ENCODE peak calls at places on chromosomes 11 and 22, in seven cellular contexts. One of them, this sample, is unnamed.

GRCh38 chr11:113991170-113991569 is 16.3 kb downstream of the HTR3A start:
- DNase-seq in IMR-90: peak
- DNase-seq in choroid plexus epithelial cell: peak
- DNase-seq in suprapubic skin: no peak
- DNase-seq in stomach: no peak
- DNase-seq in epithelial cell of proximal tubule: no peak
- DNase-seq in upper lobe of right lung: no peak
- DNase-seq in this sample: no peak

GRCh38 chr11:114617157-114618124 is 21.9 kb upstream of the NXPE4 start:
- DNase-seq in choroid plexus epithelial cell: no peak
- DNase-seq in epithelial cell of proximal tubule: no peak
- DNase-seq in upper lobe of right lung: no peak
- DNase-seq in stomach: no peak
- DNase-seq in IMR-90: no peak
- DNase-seq in suprapubic skin: no peak
- DNase-seq in this sample: no peak

GRCh38 chr11:20097319-20098221 is 62.7 kb downstream of the DBX1 start:
- DNase-seq in epithelial cell of proximal tubule: no peak
- DNase-seq in choroid plexus epithelial cell: peak
- DNase-seq in stomach: no peak
- DNase-seq in upper lobe of right lung: no peak
- DNase-seq in suprapubic skin: no peak
- DNase-seq in IMR-90: peak
- DNase-seq in this sample: no peak

GRCh38 chr11:130313383-130314183 is 1.1 kb downstream of the ZBTB44 start:
- DNase-seq in epithelial cell of proximal tubule: no peak
- DNase-seq in stomach: no peak
- DNase-seq in IMR-90: peak
- DNase-seq in choroid plexus epithelial cell: peak
- DNase-seq in upper lobe of right lung: no peak
- DNase-seq in suprapubic skin: no peak
- DNase-seq in this sample: no peak

GRCh38 chr11:122900803-122901202 is 18.2 kb downstream of the JHY start:
- DNase-seq in choroid plexus epithelial cell: peak
- DNase-seq in suprapubic skin: no peak
- DNase-seq in IMR-90: peak
- DNase-seq in stomach: no peak
- DNase-seq in upper lobe of right lung: no peak
- DNase-seq in epithelial cell of proximal tubule: no peak
- DNase-seq in this sample: no peak

GRCh38 chr11:32427935-32428664 is 7.2 kb downstream of the WT1 start:
- DNase-seq in upper lobe of right lung: no peak
- DNase-seq in IMR-90: no peak
- DNase-seq in epithelial cell of proximal tubule: no peak
- DNase-seq in stomach: no peak
- DNase-seq in choroid plexus epithelial cell: no peak
- DNase-seq in suprapubic skin: no peak
- DNase-seq in this sample: no peak

GRCh38 chr11:47507016-47507631 is 45.8 kb downstream of the CELF1 start:
- DNase-seq in epithelial cell of proximal tubule: no peak
- DNase-seq in choroid plexus epithelial cell: no peak
- DNase-seq in stomach: no peak
- DNase-seq in suprapubic skin: no peak
- DNase-seq in upper lobe of right lung: no peak
- DNase-seq in IMR-90: no peak
- DNase-seq in this sample: no peak

GRCh38 chr11:34624069-34624468 is 3.2 kb downstream of the EHF start:
- DNase-seq in stomach: peak
- DNase-seq in suprapubic skin: peak
- DNase-seq in epithelial cell of proximal tubule: no peak
- DNase-seq in IMR-90: no peak
- DNase-seq in choroid plexus epithelial cell: no peak
- DNase-seq in upper lobe of right lung: peak
- DNase-seq in this sample: no peak

GRCh38 chr11:77968337-77968736 is 26.1 kb downstream of the INTS4 start:
- DNase-seq in suprapubic skin: no peak
- DNase-seq in choroid plexus epithelial cell: no peak
- DNase-seq in stomach: no peak
- DNase-seq in epithelial cell of proximal tubule: no peak
- DNase-seq in IMR-90: no peak
- DNase-seq in upper lobe of right lung: no peak
- DNase-seq in this sample: no peak

GRCh38 chr11:128157423-128158298 is 429.7 kb downstream of the ETS1 start:
- DNase-seq in upper lobe of right lung: no peak
- DNase-seq in stomach: no peak
- DNase-seq in choroid plexus epithelial cell: peak
- DNase-seq in IMR-90: peak
- DNase-seq in epithelial cell of proximal tubule: peak
- DNase-seq in suprapubic skin: no peak
- DNase-seq in this sample: no peak

GRCh38 chr11:109984634-109985289 is 108.4 kb upstream of the ZC3H12C start:
- DNase-seq in choroid plexus epithelial cell: peak
- DNase-seq in suprapubic skin: no peak
- DNase-seq in upper lobe of right lung: no peak
- DNase-seq in stomach: no peak
- DNase-seq in epithelial cell of proximal tubule: no peak
- DNase-seq in IMR-90: no peak
- DNase-seq in this sample: no peak

GRCh38 chr11:6625832-6626420 is 6.7 kb upstream of the TPP1 start:
- DNase-seq in upper lobe of right lung: no peak
- DNase-seq in epithelial cell of proximal tubule: no peak
- DNase-seq in IMR-90: no peak
- DNase-seq in choroid plexus epithelial cell: no peak
- DNase-seq in suprapubic skin: no peak
- DNase-seq in stomach: no peak
- DNase-seq in this sample: no peak

GRCh38 chr11:19723572-19724342 is 11.1 kb downstream of the NAV2 start:
- DNase-seq in epithelial cell of proximal tubule: no peak
- DNase-seq in choroid plexus epithelial cell: peak
- DNase-seq in suprapubic skin: no peak
- DNase-seq in upper lobe of right lung: peak
- DNase-seq in stomach: no peak
- DNase-seq in IMR-90: peak
- DNase-seq in this sample: peak

GRCh38 chr11:95459268-95460040 is 228.5 kb upstream of the SESN3 start:
- DNase-seq in upper lobe of right lung: no peak
- DNase-seq in choroid plexus epithelial cell: peak
- DNase-seq in epithelial cell of proximal tubule: peak
- DNase-seq in stomach: no peak
- DNase-seq in suprapubic skin: no peak
- DNase-seq in IMR-90: no peak
- DNase-seq in this sample: no peak

GRCh38 chr11:94956963-94957362 is 16.4 kb downstream of the CWC15 start:
- DNase-seq in stomach: no peak
- DNase-seq in suprapubic skin: no peak
- DNase-seq in IMR-90: no peak
- DNase-seq in choroid plexus epithelial cell: peak
- DNase-seq in upper lobe of right lung: no peak
- DNase-seq in epithelial cell of proximal tubule: no peak
- DNase-seq in this sample: no peak

GRCh38 chr11:19792510-19792909 is 79.9 kb downstream of the NAV2 start:
- DNase-seq in upper lobe of right lung: no peak
- DNase-seq in suprapubic skin: no peak
- DNase-seq in epithelial cell of proximal tubule: no peak
- DNase-seq in choroid plexus epithelial cell: no peak
- DNase-seq in stomach: no peak
- DNase-seq in IMR-90: no peak
- DNase-seq in this sample: no peak

GRCh38 chr11:1260023-1260501 is 37.2 kb downstream of the MUC5B start:
- DNase-seq in epithelial cell of proximal tubule: no peak
- DNase-seq in stomach: peak
- DNase-seq in IMR-90: no peak
- DNase-seq in suprapubic skin: no peak
- DNase-seq in upper lobe of right lung: no peak
- DNase-seq in choroid plexus epithelial cell: peak
- DNase-seq in this sample: no peak

GRCh38 chr11:61477734-61478148 is 30.8 kb upstream of the LRRC10B start:
- DNase-seq in suprapubic skin: no peak
- DNase-seq in upper lobe of right lung: peak
- DNase-seq in stomach: peak
- DNase-seq in choroid plexus epithelial cell: no peak
- DNase-seq in epithelial cell of proximal tubule: no peak
- DNase-seq in IMR-90: no peak
- DNase-seq in this sample: no peak

GRCh38 chr11:133134561-133135173 is 397.6 kb downstream of the OPCML start:
- DNase-seq in IMR-90: peak
- DNase-seq in choroid plexus epithelial cell: peak
- DNase-seq in stomach: peak
- DNase-seq in suprapubic skin: no peak
- DNase-seq in epithelial cell of proximal tubule: peak
- DNase-seq in upper lobe of right lung: peak
- DNase-seq in this sample: no peak

GRCh38 chr11:68016904-68017817 is 7.0 kb downstream of the ALDH3B1 start:
- DNase-seq in upper lobe of right lung: no peak
- DNase-seq in epithelial cell of proximal tubule: no peak
- DNase-seq in IMR-90: no peak
- DNase-seq in stomach: no peak
- DNase-seq in choroid plexus epithelial cell: no peak
- DNase-seq in suprapubic skin: no peak
- DNase-seq in this sample: no peak

GRCh38 chr11:72783144-72783910 is 10.5 kb downstream of the STARD10 start:
- DNase-seq in stomach: no peak
- DNase-seq in suprapubic skin: no peak
- DNase-seq in upper lobe of right lung: no peak
- DNase-seq in choroid plexus epithelial cell: no peak
- DNase-seq in IMR-90: no peak
- DNase-seq in epithelial cell of proximal tubule: no peak
- DNase-seq in this sample: no peak

GRCh38 chr22:42697542-42698013 is 23.1 kb downstream of the A4GALT start:
- DNase-seq in choroid plexus epithelial cell: peak
- DNase-seq in IMR-90: peak
- DNase-seq in epithelial cell of proximal tubule: peak
- DNase-seq in suprapubic skin: no peak
- DNase-seq in stomach: peak
- DNase-seq in upper lobe of right lung: no peak
- DNase-seq in this sample: peak

GRCh38 chr22:37387793-37388192 is 39.5 kb downstream of the ELFN2 start:
- DNase-seq in upper lobe of right lung: no peak
- DNase-seq in epithelial cell of proximal tubule: no peak
- DNase-seq in stomach: no peak
- DNase-seq in choroid plexus epithelial cell: no peak
- DNase-seq in IMR-90: no peak
- DNase-seq in suprapubic skin: no peak
- DNase-seq in this sample: no peak

GRCh38 chr11:128687321-128687720 is 6.6 kb upstream of the FLI1 start:
- DNase-seq in IMR-90: no peak
- DNase-seq in epithelial cell of proximal tubule: no peak
- DNase-seq in upper lobe of right lung: peak
- DNase-seq in suprapubic skin: no peak
- DNase-seq in choroid plexus epithelial cell: no peak
- DNase-seq in stomach: no peak
- DNase-seq in this sample: no peak

GRCh38 chr11:316891-317291 is 3.1 kb downstream of the IFITM1 start:
- DNase-seq in upper lobe of right lung: no peak
- DNase-seq in epithelial cell of proximal tubule: no peak
- DNase-seq in IMR-90: no peak
- DNase-seq in choroid plexus epithelial cell: no peak
- DNase-seq in suprapubic skin: no peak
- DNase-seq in stomach: no peak
- DNase-seq in this sample: peak

GRCh38 chr11:76796511-76797203 is 13.5 kb downstream of the TSKU start:
- DNase-seq in epithelial cell of proximal tubule: no peak
- DNase-seq in suprapubic skin: peak
- DNase-seq in choroid plexus epithelial cell: no peak
- DNase-seq in stomach: no peak
- DNase-seq in upper lobe of right lung: no peak
- DNase-seq in IMR-90: no peak
- DNase-seq in this sample: peak
- H3K4me3 ChIP-seq in epithelial cell of proximal tubule: no peak
- H3K4me3 ChIP-seq in suprapubic skin: no peak
- H3K4me3 ChIP-seq in choroid plexus epithelial cell: no peak
- H3K4me3 ChIP-seq in stomach: no peak
- H3K4me3 ChIP-seq in upper lobe of right lung: no peak
- H3K4me3 ChIP-seq in IMR-90: no peak
- H3K4me3 ChIP-seq in this sample: no peak

DNA sequence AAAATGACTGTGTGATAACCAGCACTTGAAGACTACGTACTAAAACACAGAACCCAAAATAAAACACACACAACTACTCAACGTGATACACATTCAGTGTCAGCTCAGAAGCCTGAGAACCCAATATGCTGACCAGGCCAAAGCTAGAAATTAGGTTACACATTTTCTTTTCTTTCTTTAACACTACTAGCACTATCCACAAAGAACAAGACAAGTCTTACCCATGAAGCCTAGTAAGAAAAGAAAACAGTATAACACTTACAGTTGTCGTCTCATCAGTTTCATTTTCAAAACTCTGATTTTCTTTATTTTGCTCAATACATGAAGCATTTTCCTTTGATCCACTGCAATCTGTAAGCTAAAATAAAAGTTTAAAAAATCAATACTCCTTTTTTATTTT is 472.9 kb downstream of the DLG2 start:
- DNase-seq in suprapubic skin: no peak
- DNase-seq in choroid plexus epithelial cell: no peak
- DNase-seq in upper lobe of right lung: no peak
- DNase-seq in stomach: no peak
- DNase-seq in epithelial cell of proximal tubule: no peak
- DNase-seq in IMR-90: no peak
- DNase-seq in this sample: no peak
- H3K4me3 ChIP-seq in suprapubic skin: no peak
- H3K4me3 ChIP-seq in choroid plexus epithelial cell: no peak
- H3K4me3 ChIP-seq in upper lobe of right lung: no peak
- H3K4me3 ChIP-seq in stomach: no peak
- H3K4me3 ChIP-seq in epithelial cell of proximal tubule: no peak
- H3K4me3 ChIP-seq in IMR-90: no peak
- H3K4me3 ChIP-seq in this sample: peak

GRCh38 chr11:134376150-134376921 is 35.7 kb downstream of the B3GAT1 start:
- DNase-seq in upper lobe of right lung: peak
- DNase-seq in suprapubic skin: no peak
- DNase-seq in epithelial cell of proximal tubule: no peak
- DNase-seq in choroid plexus epithelial cell: no peak
- DNase-seq in stomach: no peak
- DNase-seq in IMR-90: no peak
- DNase-seq in this sample: no peak
- H3K4me3 ChIP-seq in upper lobe of right lung: no peak
- H3K4me3 ChIP-seq in suprapubic skin: no peak
- H3K4me3 ChIP-seq in epithelial cell of proximal tubule: no peak
- H3K4me3 ChIP-seq in choroid plexus epithelial cell: no peak
- H3K4me3 ChIP-seq in stomach: no peak
- H3K4me3 ChIP-seq in IMR-90: no peak
- H3K4me3 ChIP-seq in this sample: no peak

DNA sequence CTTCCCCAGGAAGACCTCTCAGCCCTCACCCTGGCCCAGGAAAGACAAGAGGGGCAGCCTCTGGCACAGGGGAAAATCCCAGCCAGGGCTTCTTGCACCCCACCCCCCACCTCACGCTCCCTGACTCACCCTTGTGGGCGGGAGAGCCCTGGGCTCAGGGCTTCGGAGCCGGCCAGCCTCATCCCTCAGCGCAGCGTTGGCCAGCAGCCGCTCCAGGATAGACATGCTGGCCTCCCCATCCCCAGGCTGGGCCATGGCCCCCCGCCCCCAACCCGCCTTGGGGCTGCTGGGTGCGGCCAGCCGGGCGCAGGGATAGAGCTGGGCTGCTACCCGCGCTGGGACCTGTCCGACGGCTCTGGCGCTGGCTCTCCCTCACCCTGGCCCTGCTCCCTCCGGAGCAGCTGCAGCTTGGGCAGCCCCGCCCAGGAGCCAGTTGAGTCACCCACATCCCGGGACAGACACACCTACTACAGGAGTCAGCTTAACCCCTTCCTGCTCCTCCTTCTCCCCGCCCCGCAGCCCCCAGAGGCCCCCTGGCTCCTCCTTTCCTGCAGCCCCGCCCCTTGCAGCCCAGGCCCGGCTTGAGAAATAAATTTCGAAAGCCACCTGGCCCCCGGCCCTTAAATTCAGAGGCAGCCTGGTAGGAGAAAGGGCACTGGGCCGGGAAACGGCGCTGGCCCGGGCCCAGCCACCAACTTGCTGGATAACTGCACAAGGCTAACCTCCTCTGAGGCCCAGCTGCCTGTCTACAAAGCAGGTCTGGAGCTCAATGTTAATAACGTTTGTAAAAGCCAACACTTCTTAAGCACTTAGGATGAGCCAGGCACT is 13.4 kb downstream of the TNKS1BP1 start:
- DNase-seq in suprapubic skin: peak
- DNase-seq in IMR-90: peak
- DNase-seq in choroid plexus epithelial cell: peak
- DNase-seq in stomach: peak
- DNase-seq in epithelial cell of proximal tubule: peak
- DNase-seq in upper lobe of right lung: peak
- DNase-seq in this sample: peak
- H3K4me3 ChIP-seq in suprapubic skin: peak
- H3K4me3 ChIP-seq in IMR-90: peak
- H3K4me3 ChIP-seq in choroid plexus epithelial cell: peak
- H3K4me3 ChIP-seq in stomach: peak
- H3K4me3 ChIP-seq in epithelial cell of proximal tubule: peak
- H3K4me3 ChIP-seq in upper lobe of right lung: peak
- H3K4me3 ChIP-seq in this sample: peak

This sample was measured in coronary artery.